ENCODE peak calls at places on chromosome 21, in four cellular contexts. Y is bronchial epithelial cell, H is esophagus muscularis mucosa, D is OCI-LY7. E is an unnamed sample.

GRCh38 chr21:29710498-29710897 is 229.3 kb downstream of the GRIK1 start:
- DNase-seq in Y (no peak), H (no peak), D (no peak), E (no peak)

GRCh38 chr21:27480841-27481261 is 514.0 kb upstream of the ADAMTS5 start:
- DNase-seq in H (no peak), Y (peak), D (no peak), E (peak)

GRCh38 chr21:46627726-46628125 is 7.7 kb upstream of the PRMT2 start:
- DNase-seq in Y (peak), D (no peak), H (no peak), E (no peak)

GRCh38 chr21:26800455-26801454 is 44.5 kb downstream of the ADAMTS1 start:
- DNase-seq in Y (no peak), D (no peak), H (no peak), E (peak)

GRCh38 chr21:19981938-19982337 is 1016.3 kb upstream of the NCAM2 start:
- DNase-seq in D (no peak), H (no peak), Y (no peak), E (no peak)

GRCh38 chr21:36563301-36563926 is 83.5 kb upstream of the CLDN14 start:
- DNase-seq in D (no peak), Y (no peak), H (no peak), E (no peak)

GRCh38 chr21:33881689-33882440 is 33.7 kb downstream of the ATP5PO start:
- DNase-seq in D (no peak), H (no peak), Y (no peak), E (no peak)

GRCh38 chr21:17900281-17900989 is 81.3 kb upstream of the C21orf91 start:
- DNase-seq in H (no peak), Y (no peak), D (no peak), E (no peak)

GRCh38 chr21:29741761-29742160 is 198.0 kb downstream of the GRIK1 start:
- DNase-seq in H (no peak), D (no peak), Y (no peak), E (no peak)

GRCh38 chr21:29346281-29346680 is 47.6 kb downstream of the BACH1 start:
- DNase-seq in D (no peak), H (no peak), Y (no peak), E (no peak)

GRCh38 chr21:30044447-30045064 is 104.8 kb upstream of the GRIK1 start:
- DNase-seq in H (no peak), D (peak), Y (peak), E (peak)

GRCh38 chr21:29888437-29888836 is 51.4 kb downstream of the GRIK1 start:
- DNase-seq in D (no peak), Y (peak), H (no peak), E (peak)

GRCh38 chr21:20253261-20253660 is 744.9 kb upstream of the NCAM2 start:
- DNase-seq in H (no peak), D (no peak), Y (no peak), E (no peak)

GRCh38 chr21:14520535-14520934 is 25.6 kb downstream of the SAMSN1 start:
- DNase-seq in Y (no peak), H (no peak), D (no peak), E (no peak)

GRCh38 chr21:21122680-21123079 is 124.5 kb downstream of the NCAM2 start:
- DNase-seq in H (no peak), D (no peak), Y (no peak), E (no peak)

GRCh38 chr21:37435719-37436118 is 69.1 kb downstream of the DYRK1A start:
- DNase-seq in D (no peak), H (no peak), Y (no peak), E (peak)

GRCh38 chr21:33892853-33893252 is 22.8 kb downstream of the ATP5PO start:
- DNase-seq in H (no peak), Y (no peak), D (peak), E (no peak)

GRCh38 chr21:43590220-43590619 is 69.1 kb downstream of the HSF2BP start:
- DNase-seq in D (no peak), H (no peak), Y (peak), E (peak)

GRCh38 chr21:36610201-36610600 is 88.7 kb upstream of the SIM2 start:
- DNase-seq in Y (peak), D (no peak), H (no peak), E (peak)

GRCh38 chr21:46063227-46063626 is 34.7 kb upstream of the COL6A2 start:
- DNase-seq in Y (no peak), H (peak), D (peak), E (peak)

GRCh38 chr21:33858672-33859372 is 56.8 kb downstream of the ATP5PO start:
- DNase-seq in D (no peak), H (no peak), Y (no peak), E (no peak)

GRCh38 chr21:43694437-43695079 is 24.4 kb upstream of the PDXK start:
- DNase-seq in Y (no peak), H (no peak), D (no peak), E (no peak)

GRCh38 chr21:29342394-29342957 is 43.8 kb downstream of the BACH1 start:
- DNase-seq in D (no peak), H (no peak), Y (peak), E (peak)

GRCh38 chr21:14382486-14382834 is 486 bp downstream of the HSPA13 start:
- DNase-seq in Y (peak), D (peak), H (no peak), E (peak)

GRCh38 chr21:36658926-36659325 is 40.0 kb upstream of the SIM2 start:
- DNase-seq in D (no peak), H (no peak), Y (no peak), E (no peak)

GRCh38 chr21:46515109-46515508 is 56.4 kb downstream of the DIP2A start:
- DNase-seq in H (no peak), Y (peak), D (peak), E (peak)

GRCh38 chr21:29130234-29130993 is at the start of gene MAP3K7CL:
- DNase-seq in Y (peak), H (no peak), D (no peak), E (peak)

GRCh38 chr21:43193651-43194302 is 25.0 kb downstream of the CRYAA start:
- DNase-seq in D (peak), H (no peak), Y (peak), E (peak)

GRCh38 chr21:43611598-43612369 is 47.5 kb downstream of the HSF2BP start:
- DNase-seq in D (peak), H (no peak), Y (peak), E (peak)

GRCh38 chr21:44947111-44947929 is 7.5 kb downstream of the SLX9 start:
- DNase-seq in Y (no peak), D (no peak), H (no peak), E (no peak)

GRCh38 chr21:44948426-44949120 is 8.7 kb downstream of the SLX9 start:
- DNase-seq in D (no peak), H (no peak), Y (no peak), E (no peak)

GRCh38 chr21:44946254-44947041 is 6.6 kb downstream of the SLX9 start:
- DNase-seq in H (no peak), Y (no peak), D (no peak), E (no peak)

GRCh38 chr21:44949161-44950015 is 9.6 kb downstream of the SLX9 start:
- DNase-seq in H (no peak), Y (peak), D (peak), E (peak)

DNA sequence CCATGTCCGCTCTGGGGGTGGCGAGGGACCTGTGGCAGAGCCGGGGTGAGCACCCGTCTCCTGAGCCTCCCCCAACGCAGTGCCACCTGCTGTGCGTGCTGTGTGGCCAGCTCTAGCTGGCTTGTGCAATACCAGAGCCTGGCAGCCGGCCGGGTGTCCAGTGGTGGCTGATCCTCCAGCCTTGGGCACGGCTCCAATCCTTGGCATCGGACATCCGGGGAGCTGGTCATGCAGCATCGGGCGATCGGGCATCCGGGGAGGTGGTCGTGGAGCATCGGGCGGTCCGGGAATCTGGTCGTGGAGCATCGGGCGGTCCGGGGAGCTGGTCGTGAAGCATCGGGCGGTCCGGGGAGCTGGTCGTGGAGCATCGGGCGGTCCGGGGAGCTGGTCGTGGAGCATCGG is 8.1 kb downstream of the SLX9 start:
- DNase-seq in Y (no peak), D (no peak), H (no peak), E (no peak)
- TF ChIP-seq CTCF in Y (no peak), D (no peak), H (no peak), E (no peak)

GRCh38 chr21:15929536-15929935 is 199.8 kb downstream of the USP25 start:
- DNase-seq in Y (no peak), D (no peak), H (no peak), E (no peak)
- TF ChIP-seq CTCF in Y (no peak), D (no peak), H (no peak), E (no peak)

DNA sequence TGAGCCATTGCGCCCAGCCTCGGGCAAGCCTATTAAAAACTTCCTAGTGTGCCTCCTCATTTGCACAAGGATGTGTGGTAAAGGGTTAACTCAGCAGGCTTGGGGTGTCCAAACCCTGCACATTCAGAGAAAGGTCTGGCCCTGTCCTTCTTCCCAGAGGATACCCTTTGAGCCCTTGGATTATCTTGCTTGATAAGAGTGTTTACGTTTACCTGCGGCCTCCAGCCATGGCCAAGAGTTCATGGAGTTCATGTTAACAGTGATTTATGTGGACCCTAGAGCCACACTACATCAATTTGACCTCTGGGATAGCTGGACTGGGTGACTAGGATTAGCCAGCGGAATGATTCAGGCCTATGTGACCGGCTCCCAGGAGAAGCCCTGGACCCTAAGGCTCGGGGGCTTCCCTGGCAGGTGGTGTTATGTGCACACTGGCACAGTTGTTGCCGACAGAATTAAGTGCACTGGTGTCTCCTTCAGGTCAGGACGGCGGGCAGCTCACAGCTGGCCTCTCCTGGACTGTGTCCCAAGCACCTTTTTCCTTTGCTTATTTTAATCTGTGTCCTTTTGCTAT is 7.7 kb upstream of the TCP10L start:
- DNase-seq in Y (no peak), H (no peak), D (no peak), E (no peak)
- TF ChIP-seq CTCF in Y (no peak), H (no peak), D (no peak), E (no peak)

GRCh38 chr21:31213787-31214186 is 130.3 kb downstream of the TIAM1 start:
- DNase-seq in D (no peak), Y (peak), H (no peak), E (no peak)
- TF ChIP-seq CTCF in D (no peak), Y (peak), H (no peak), E (no peak)

GRCh38 chr21:41975391-41976272 is 21.8 kb upstream of the C2CD2 start:
- DNase-seq in Y (no peak), H (peak), D (no peak), E (no peak)

GRCh38 chr21:41972511-41973205 is 18.8 kb upstream of the C2CD2 start:
- DNase-seq in H (peak), D (no peak), Y (no peak), E (no peak)

GRCh38 chr21:41973427-41973831 is 19.6 kb upstream of the C2CD2 start:
- DNase-seq in H (peak), D (no peak), Y (no peak), E (no peak)

GRCh38 chr21:41974752-41975053 is 20.9 kb upstream of the C2CD2 start:
- DNase-seq in Y (no peak), D (no peak), H (peak), E (no peak)

DNA sequence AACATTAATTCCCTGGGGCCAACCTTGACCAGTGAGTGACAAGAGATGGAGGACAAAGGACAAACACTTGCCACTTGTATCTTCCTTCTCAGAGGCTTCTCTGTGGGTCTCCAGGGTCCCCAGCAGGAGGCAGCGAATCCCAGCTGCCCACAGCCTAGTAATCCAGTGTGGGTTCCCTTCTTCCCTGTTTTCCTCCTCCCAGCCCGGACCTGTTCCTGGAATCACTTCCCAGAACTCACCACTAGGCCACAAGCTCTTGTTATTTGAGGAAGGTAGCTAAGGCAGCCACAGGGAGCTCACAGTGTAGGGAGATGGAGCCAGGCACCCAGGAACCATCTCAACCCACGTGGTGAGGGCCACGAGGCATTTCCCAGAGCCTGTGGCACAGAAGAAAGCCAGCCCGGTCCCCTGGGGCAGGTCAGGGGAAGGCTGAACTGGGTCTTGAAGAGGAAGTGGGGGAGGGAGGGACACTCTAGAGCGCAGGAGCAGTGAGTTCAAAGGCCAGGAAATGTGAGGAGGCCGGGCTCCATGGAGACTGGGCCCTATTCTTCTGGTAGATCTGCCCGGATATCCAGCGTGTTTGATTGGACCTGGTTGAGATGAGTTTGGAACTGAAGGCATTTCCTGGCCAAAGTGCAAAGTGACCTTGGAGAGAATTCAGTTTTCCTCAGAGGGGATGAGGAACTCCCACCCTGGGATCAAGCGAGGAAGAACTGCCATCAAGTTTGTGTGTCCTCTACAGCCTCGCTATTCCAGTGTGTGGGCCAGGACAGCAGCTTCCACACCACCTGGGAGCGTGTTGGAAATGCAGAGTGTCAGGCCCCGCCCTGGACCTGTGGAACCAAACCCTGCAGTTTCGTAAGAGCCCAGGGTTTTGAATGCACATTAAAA is 20.3 kb upstream of the C2CD2 start:
- DNase-seq in D (peak), Y (no peak), H (peak), E (peak)
- TF ChIP-seq CTCF in D (peak), Y (no peak), H (no peak), E (peak)

GRCh38 chr21:40278345-40278744 is 411.1 kb downstream of the PCP4 start:
- DNase-seq in H (no peak), D (no peak), Y (peak), E (no peak)
- TF ChIP-seq CTCF in H (no peak), D (no peak), Y (no peak), E (no peak)

GRCh38 chr21:35509004-35509704 is 460.1 kb upstream of the RUNX1 start:
- DNase-seq in D (no peak), Y (no peak), H (no peak), E (no peak)

GRCh38 chr21:35511298-35512162 is 462.4 kb upstream of the RUNX1 start:
- DNase-seq in Y (peak), H (no peak), D (no peak), E (peak)

GRCh38 chr21:35510294-35510693 is 461.2 kb upstream of the RUNX1 start:
- DNase-seq in D (no peak), H (no peak), Y (peak), E (no peak)

GRCh38 chr21:35506352-35506751 is 457.2 kb upstream of the RUNX1 start:
- DNase-seq in Y (no peak), D (no peak), H (no peak), E (no peak)

DNA sequence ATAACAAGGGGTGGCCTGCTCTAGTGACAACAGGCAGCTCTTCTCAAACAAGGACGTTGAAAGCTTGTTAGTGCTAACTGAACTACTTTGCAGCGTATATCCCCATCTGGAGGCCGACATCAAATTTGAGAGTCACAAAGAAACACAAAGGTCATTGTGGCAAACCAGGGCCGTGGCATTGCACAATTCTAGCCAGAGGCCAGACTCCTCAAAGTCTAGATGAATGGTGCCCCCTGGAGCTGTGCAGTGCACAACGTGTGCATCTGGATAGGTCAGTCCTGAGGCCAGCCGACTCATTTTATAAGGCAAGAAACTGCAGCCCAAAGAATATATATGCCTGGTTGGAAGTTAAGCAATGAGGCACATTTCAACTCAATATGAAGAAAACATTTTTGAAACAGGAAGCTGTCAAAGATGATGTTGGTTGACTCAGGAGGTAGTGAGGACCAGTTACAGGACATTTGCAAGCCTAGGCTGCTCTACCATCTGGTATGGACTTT is 459.3 kb upstream of the RUNX1 start:
- DNase-seq in Y (peak), H (no peak), D (peak), E (peak)
- TF ChIP-seq CTCF in Y (peak), H (peak), D (peak), E (peak)

GRCh38 chr21:39712976-39713375 is 32.0 kb upstream of the IGSF5 start:
- DNase-seq in H (no peak), D (no peak), Y (no peak), E (no peak)
- TF ChIP-seq CTCF in H (no peak), D (peak), Y (no peak), E (no peak)

GRCh38 chr21:25637846-25638245 is 1.2 kb upstream of the JAM2 start:
- DNase-seq in H (no peak), D (no peak), Y (no peak), E (no peak)

GRCh38 chr21:25640671-25641292 is 1.7 kb downstream of the JAM2 start:
- DNase-seq in H (no peak), Y (no peak), D (no peak), E (no peak)

GRCh38 chr21:25638634-25639166 is 358 bp upstream of the JAM2 start:
- DNase-seq in H (no peak), D (peak), Y (no peak), E (no peak)

GRCh38 chr21:25639922-25640670 is 1.0 kb downstream of the JAM2 start:
- DNase-seq in Y (no peak), H (no peak), D (peak), E (no peak)

DNA sequence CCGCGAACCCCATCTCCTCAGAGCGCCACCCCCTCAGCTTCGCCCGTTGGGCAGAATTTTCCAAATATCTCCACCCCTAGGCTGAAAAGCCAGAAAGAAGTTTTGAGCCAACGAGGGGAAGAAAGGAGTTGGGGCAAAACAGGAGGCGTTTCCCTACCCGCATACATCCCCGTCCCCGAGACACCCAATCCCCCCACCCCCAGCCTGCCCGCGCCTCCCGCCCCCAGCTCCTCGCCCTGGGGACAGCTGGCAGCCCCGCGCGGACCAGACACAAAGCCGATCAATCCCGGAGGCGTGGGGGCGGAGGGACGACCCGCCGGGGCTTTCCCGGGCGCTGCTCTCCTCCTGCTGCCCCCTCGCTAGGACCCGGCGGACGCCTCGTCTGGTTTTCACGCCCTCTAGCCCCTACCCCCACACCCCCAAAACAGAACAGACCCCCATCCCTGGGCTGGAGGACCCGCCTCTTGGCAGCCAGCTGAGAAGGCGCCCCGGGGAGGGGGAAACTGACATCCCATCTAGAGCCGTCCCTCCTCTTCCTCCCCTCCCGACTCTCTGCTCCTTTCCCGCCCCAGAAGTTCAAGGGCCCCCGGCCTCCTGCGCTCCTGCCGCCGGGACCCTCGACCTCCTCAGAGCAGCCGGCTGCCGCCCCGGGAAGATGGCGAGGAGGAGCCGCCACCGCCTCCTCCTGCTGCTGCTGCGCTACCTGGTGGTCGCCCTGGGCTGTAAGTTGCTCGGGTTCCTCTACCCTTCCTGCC is at the start of gene JAM2:
- DNase-seq in D (peak), H (no peak), Y (no peak), E (no peak)
- TF ChIP-seq CTCF in D (peak), H (peak), Y (peak), E (no peak)